ENCODE peak calls at places on chromosome 9, in four cellular contexts. A is GM20000, W is EH, R is B cell. K is an unnamed sample.

GRCh38 chr9:89359636-89360315 is 41.5 kb downstream of the SECISBP2 start:
- DNase-seq in W (peak), R (peak), A (no peak), K (no peak)

GRCh38 chr9:91241909-91242308 is 119.8 kb downstream of the AUH start:
- DNase-seq in W (no peak), A (no peak), R (no peak), K (no peak)

GRCh38 chr9:135302329-135303279 is 177.0 kb upstream of the PPP1R26 start:
- DNase-seq in A (no peak), R (no peak), W (no peak), K (no peak)

GRCh38 chr9:134725605-134725940 is 84.0 kb downstream of the COL5A1 start:
- DNase-seq in W (no peak), R (no peak), A (peak), K (no peak)

GRCh38 chr9:35813434-35814105 is 1.3 kb downstream of the HINT2 start:
- DNase-seq in A (no peak), R (peak), W (peak), K (peak)

GRCh38 chr9:109251080-109251775 is 69.6 kb downstream of the EPB41L4B start:
- DNase-seq in W (peak), R (no peak), A (no peak), K (peak)

GRCh38 chr9:76415731-76416130 is 21.5 kb upstream of the RFK start:
- DNase-seq in R (no peak), W (peak), A (no peak), K (peak)

GRCh38 chr9:18776836-18777820 is 255.9 kb downstream of the SAXO1 start:
- DNase-seq in A (no peak), R (no peak), W (no peak), K (no peak)

GRCh38 chr9:134640491-134641172 is 971 bp upstream of the COL5A1 start:
- DNase-seq in A (no peak), W (no peak), R (no peak), K (no peak)

GRCh38 chr9:11335011-11335410 is 722.2 kb upstream of the PTPRD start:
- DNase-seq in A (no peak), R (no peak), W (no peak), K (no peak)

GRCh38 chr9:21060919-21061561 is 16.7 kb downstream of the IFNB1 start:
- DNase-seq in R (no peak), A (peak), W (peak), K (peak)

GRCh38 chr9:34991833-34992375 is 2.4 kb downstream of the DNAJB5 start:
- DNase-seq in R (no peak), W (peak), A (no peak), K (no peak)

GRCh38 chr9:91948423-91949292 is 1.4 kb downstream of the ROR2 start:
- DNase-seq in R (no peak), W (peak), A (peak), K (peak)

GRCh38 chr9:117414906-117415583 is at the start of gene ASTN2:
- DNase-seq in R (no peak), W (peak), A (peak), K (no peak)

GRCh38 chr9:81981881-81982280 is 6.7 kb upstream of the SPATA31D1 start:
- DNase-seq in W (no peak), A (no peak), R (no peak), K (no peak)

GRCh38 chr9:97384406-97385262 is 27.3 kb upstream of the TDRD7 start:
- DNase-seq in W (no peak), R (no peak), A (no peak), K (no peak)

GRCh38 chr9:71691036-71691435 is 77.3 kb downstream of the CEMIP2 start:
- DNase-seq in W (no peak), R (no peak), A (no peak), K (no peak)

GRCh38 chr9:126696764-126697145 is 83.0 kb downstream of the LMX1B start:
- DNase-seq in W (no peak), R (no peak), A (no peak), K (no peak)

GRCh38 chr9:20782289-20782688 is 98.2 kb downstream of the FOCAD start:
- DNase-seq in A (no peak), R (no peak), W (no peak), K (no peak)

GRCh38 chr9:101445353-101446029 is 9.9 kb upstream of the ALDOB start:
- DNase-seq in A (no peak), R (no peak), W (peak), K (peak)

GRCh38 chr9:19466268-19466639 is 57.4 kb downstream of the ACER2 start:
- DNase-seq in W (no peak), A (no peak), R (no peak), K (no peak)

GRCh38 chr9:108671156-108671555 is 184.6 kb downstream of the ACTL7B start:
- DNase-seq in A (no peak), R (no peak), W (peak), K (peak)

GRCh38 chr9:18261143-18261542 is 212.8 kb upstream of the ADAMTSL1 start:
- DNase-seq in R (no peak), A (no peak), W (no peak), K (peak)

GRCh38 chr9:133248722-133249295 is 26.2 kb downstream of the ABO start:
- DNase-seq in A (no peak), W (no peak), R (no peak), K (no peak)

GRCh38 chr9:38384990-38385848 is 7.3 kb upstream of the ALDH1B1 start:
- DNase-seq in A (no peak), R (no peak), W (peak), K (no peak)

GRCh38 chr9:99588299-99588698 is 233.4 kb upstream of the NR4A3 start:
- DNase-seq in W (no peak), R (no peak), A (no peak), K (no peak)

GRCh38 chr9:134442486-134443168 is 116.4 kb downstream of the RXRA start:
- DNase-seq in A (no peak), W (peak), R (no peak), K (peak)

GRCh38 chr9:95171001-95171400 is 146.5 kb downstream of the FANCC start:
- DNase-seq in R (no peak), W (peak), A (peak), K (peak)

GRCh38 chr9:89888677-89889076 is 283.9 kb downstream of the GADD45G start:
- DNase-seq in W (no peak), R (no peak), A (no peak), K (no peak)

GRCh38 chr9:123453904-123454321 is 97.9 kb downstream of the CRB2 start:
- DNase-seq in A (no peak), W (no peak), R (no peak), K (no peak)

GRCh38 chr9:76415154-76415553 is 20.9 kb upstream of the RFK start:
- DNase-seq in W (peak), R (no peak), A (no peak), K (no peak)

GRCh38 chr9:35645736-35646582 is 4.8 kb downstream of the SIT1 start:
- DNase-seq in W (no peak), R (no peak), A (peak), K (peak)